ENCODE peak calls at places on chromosomes 4 and X, in ten cellular contexts. E is IMR-90, M is esophagus squamous epithelium, G is neural progenitor cell, R is colonic mucosa, S is PC-9, Z is thoracic aorta, Y is lower lobe of right lung, H is H1, J is SK-N-SH. D is an unnamed sample.
A peak's percentile ranks its signal among the peaks of the same experiment; 100 is the strongest.

GRCh38 chrX:10077425-10078188 is 79.2 kb upstream of the CLCN4 start:
- DNase-seq in E (peak; percentile 83), M (no peak), G (no peak), R (no peak), S (no peak), Z (no peak), Y (no peak), H (no peak), J (no peak), D (no peak)

GRCh38 chr4:141329174-141329569 is 108.5 kb downstream of the ZNF330 start:
- DNase-seq in E (peak; percentile 80), M (no peak), G (no peak), R (no peak), S (peak; percentile 83), Z (no peak), Y (no peak), H (no peak), J (no peak), D (no peak)

GRCh38 chr4:71583971-71584370 is 199.9 kb downstream of the GC start:
- DNase-seq in E (no peak), M (no peak), G (no peak), R (no peak), S (no peak), Z (no peak), Y (no peak), H (no peak), J (no peak), D (no peak)

GRCh38 chr4:94635172-94635571 is 122.6 kb upstream of the BMPR1B start:
- DNase-seq in E (peak; percentile 53), M (no peak), G (no peak), R (no peak), S (no peak), Z (no peak), Y (no peak), H (no peak), J (no peak), D (no peak)

GRCh38 chrX:123698979-123699378 is 33.9 kb downstream of the THOC2 start:
- DNase-seq in E (peak; percentile 1), M (no peak), G (no peak), R (no peak), S (no peak), Z (no peak), Y (no peak), H (no peak), J (no peak), D (no peak)

GRCh38 chr4:89486042-89486441 is 178.4 kb upstream of the GPRIN3 start:
- DNase-seq in E (peak; percentile 55), M (no peak), G (no peak), R (no peak), S (no peak), Z (no peak), Y (no peak), H (no peak), J (peak; percentile 22), D (no peak)

GRCh38 chr4:52618795-52619590 is 40.1 kb downstream of the USP46 start:
- DNase-seq in E (no peak), M (no peak), G (no peak), R (no peak), S (no peak), Z (no peak), Y (no peak), H (no peak), J (no peak), D (no peak)

GRCh38 chrX:101986571-101986970 is 54.7 kb upstream of the ZMAT1 start:
- DNase-seq in E (no peak), M (no peak), G (no peak), R (no peak), S (no peak), Z (no peak), Y (no peak), H (no peak), J (no peak), D (no peak)

DNA sequence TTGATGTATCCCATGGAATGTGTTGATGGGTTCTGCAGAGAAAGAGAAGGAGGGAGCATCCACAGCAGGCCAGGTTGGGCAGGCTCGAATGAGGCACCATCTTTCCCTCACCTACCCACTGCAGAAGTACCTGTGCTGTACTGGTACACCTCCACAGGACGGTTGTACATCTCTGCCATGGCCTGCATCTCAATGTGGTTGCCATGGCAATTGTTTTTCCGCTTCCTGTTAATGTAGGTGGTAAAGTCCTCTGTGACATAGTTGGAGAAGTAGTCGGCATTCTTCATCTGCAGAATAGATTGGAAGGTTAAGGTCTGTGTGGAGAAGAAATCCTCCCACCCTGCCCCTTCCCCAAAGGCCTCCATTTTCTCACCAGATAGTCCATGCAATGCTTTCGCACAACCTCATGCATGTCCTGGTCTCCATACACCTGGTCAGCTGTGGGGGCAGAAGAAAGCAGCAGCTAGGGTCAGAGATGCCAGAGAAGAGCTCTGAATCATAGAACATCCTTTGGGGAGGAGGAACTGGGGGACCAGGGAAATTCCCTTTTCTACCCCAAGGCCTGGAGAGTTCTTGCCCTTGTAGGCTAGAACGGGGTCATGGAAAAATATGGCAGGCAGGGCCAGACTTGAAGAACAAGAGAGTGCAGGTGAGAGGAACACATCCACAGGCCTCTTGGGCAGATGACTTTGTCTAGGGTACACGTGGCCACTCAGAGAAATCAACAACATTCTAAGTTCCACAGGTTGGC is 15.9 kb upstream of the PIM2 start:
- DNase-seq in E (no peak), M (no peak), G (no peak), R (no peak), S (no peak), Z (no peak), Y (no peak), H (no peak), J (no peak), D (no peak)
- H3K4me1 ChIP-seq in E (no peaks in the 10 kb centered on the region), M (peaks cover 26% of the 10 kb centered on the region), G (no peaks in the 10 kb centered on the region), R (no peaks in the 10 kb centered on the region), S (no peaks in the 10 kb centered on the region), Z (peaks cover 5% of the 10 kb centered on the region), Y (peaks cover 25% of the 10 kb centered on the region), H (peaks cover 1% of the 10 kb centered on the region), J (no peaks in the 10 kb centered on the region), D (no peaks in the 10 kb centered on the region)

GRCh38 chr4:6501171-6501570 is 28.8 kb upstream of the PPP2R2C start:
- DNase-seq in E (no peak), M (no peak), G (no peak), R (peak; percentile 3), S (no peak), Z (no peak), Y (no peak), H (no peak), J (peak; percentile 37), D (no peak)
- TF ChIP-seq CTCF in E (no peak), M (no peak), G (no peak), R (no peak), S (no peak), Z (no peak), Y (no peak), H (no peak), J (no peak), D (no peak)

GRCh38 chrX:55593756-55594257 is 29.4 kb upstream of the FOXR2 start:
- DNase-seq in E (no peak), M (no peak), G (no peak), R (no peak), S (no peak), Z (no peak), Y (no peak), H (no peak), J (peak; percentile 62), D (no peak)
- H3K9me3 ChIP-seq in E (no peaks in the 10 kb centered on the region), M (no peaks in the 10 kb centered on the region), G (peaks cover 38% of the 10 kb centered on the region), R (no peaks in the 10 kb centered on the region), S (no peaks in the 10 kb centered on the region), Z (no peaks in the 10 kb centered on the region), Y (no peaks in the 10 kb centered on the region), H (peaks cover 22% of the 10 kb centered on the region), J (no peaks in the 10 kb centered on the region), D (no peaks in the 10 kb centered on the region)

DNA sequence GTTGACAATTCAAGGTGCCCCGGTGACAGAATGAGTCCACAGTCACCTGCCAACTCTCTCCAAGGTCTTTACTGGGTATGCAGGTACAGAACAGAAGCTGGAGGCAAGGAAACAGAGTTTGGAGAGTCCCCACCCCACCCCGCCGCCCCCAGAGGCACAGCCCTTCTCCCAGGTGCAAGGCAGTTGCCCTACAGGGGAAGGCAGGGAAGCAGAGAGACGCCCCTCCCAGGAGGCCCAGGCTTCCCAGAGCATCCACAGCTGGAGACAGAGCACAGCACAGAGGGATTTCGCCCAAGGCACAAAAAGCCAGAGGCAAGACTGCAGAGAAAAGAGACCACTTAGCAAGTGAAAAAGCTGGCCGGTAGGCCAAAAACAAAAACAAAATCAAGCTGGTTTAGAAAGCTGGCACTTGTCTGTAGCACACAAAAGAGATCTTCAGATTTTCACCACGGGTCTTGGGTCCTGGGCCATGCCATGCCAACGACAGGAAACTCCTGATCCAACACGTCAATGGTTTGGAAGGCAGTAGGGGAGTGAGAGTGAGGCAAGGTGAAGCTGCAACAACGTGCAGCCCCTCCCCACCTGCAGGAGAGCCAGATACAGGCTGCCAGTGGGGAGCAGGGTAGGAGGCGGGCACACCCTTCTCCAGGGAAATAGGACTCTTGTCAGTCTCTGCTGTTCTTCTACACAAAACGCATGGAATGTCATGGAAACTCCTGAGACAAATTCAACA is 113.3 kb downstream of the AFAP1 start:
- DNase-seq in E (no peak), M (no peak), G (no peak), R (no peak), S (no peak), Z (no peak), Y (no peak), H (no peak), J (no peak), D (no peak)
- H3K4me1 ChIP-seq in E (peaks cover 32% of the 10 kb centered on the region), M (peaks cover 69% of the 10 kb centered on the region), G (peaks cover 26% of the 10 kb centered on the region), R (peaks cover 14% of the 10 kb centered on the region), S (peaks cover 20% of the 10 kb centered on the region), Z (peaks cover 68% of the 10 kb centered on the region), Y (peaks cover 19% of the 10 kb centered on the region), H (no peaks in the 10 kb centered on the region), J (peaks cover 44% of the 10 kb centered on the region), D (peaks cover 8% of the 10 kb centered on the region)

GRCh38 chrX:132413459-132413858 is 75.4 kb downstream of the MBNL3 start:
- DNase-seq in E (no peak), M (no peak), G (peak; percentile 33), R (no peak), S (no peak), Z (no peak), Y (no peak), H (no peak), J (no peak), D (no peak)
- TF ChIP-seq CTCF in E (no peak), M (no peak), G (peak; percentile 19), R (no peak), S (no peak), Z (no peak), Y (no peak), H (peak; percentile 83), J (no peak), D (no peak)

DNA sequence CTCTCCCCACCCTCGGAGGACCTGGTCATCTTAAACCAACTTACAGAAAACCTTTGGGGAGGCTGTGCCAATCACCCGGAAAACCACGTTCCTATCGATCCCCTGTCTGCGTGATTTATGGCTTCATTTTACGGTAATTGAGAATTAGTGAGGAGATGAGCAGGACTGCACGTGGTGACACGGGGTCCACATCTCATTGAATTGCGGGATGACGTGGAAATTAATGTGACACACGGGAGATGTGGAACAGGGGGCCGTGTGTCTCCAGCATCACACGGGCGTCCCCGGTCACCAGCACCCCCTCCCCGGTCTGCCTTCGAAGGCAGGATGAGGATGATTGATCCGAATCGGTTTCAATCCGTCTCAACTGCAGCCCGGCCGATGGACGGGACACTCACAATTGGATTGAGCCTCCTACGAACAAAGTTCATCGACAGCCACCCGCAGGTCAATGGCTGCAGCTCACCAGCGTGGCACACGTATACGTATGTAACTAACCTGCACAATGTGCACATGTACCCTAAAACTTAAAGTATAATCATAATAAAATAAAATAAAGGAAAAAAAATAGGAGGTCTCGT is 160.3 kb downstream of the SHOX start:
- DNase-seq in E (no peak), M (no peak), G (peak; percentile 51), R (no peak), S (no peak), Z (no peak), Y (no peak), H (no peak), J (no peak), D (no peak)
- H3K9me3 ChIP-seq in E (peaks cover 30% of the 10 kb centered on the region), M (no peaks in the 10 kb centered on the region), G (no peaks in the 10 kb centered on the region), R (no peaks in the 10 kb centered on the region), S (no peaks in the 10 kb centered on the region), Z (no peaks in the 10 kb centered on the region), Y (no peaks in the 10 kb centered on the region), H (no peaks in the 10 kb centered on the region), J (no peaks in the 10 kb centered on the region), D (no peaks in the 10 kb centered on the region)

D was measured in pancreas.